ENCODE peak calls at places on chromosomes 3 and 15, in ten cellular contexts. N is OCI-LY7; K is A549; P is Caki2; B is EL; L is stimulated activated CD4-positive, alpha-beta T cell treated with anti-CD3 and anti-CD28 coated beads, TNF-alpha, amount 100 ng/mL, for 48 hours; U is ELR; R is CD8-positive, alpha-beta memory T cell; Q is psoas muscle; O is AML-193. I is an unnamed sample.

GRCh38 chr3:73661262-73661661 is 36.5 kb upstream of the PDZRN3 start:
- DNase-seq in L (no peak), P (no peak), B (peak), N (no peak), R (no peak), K (no peak), U (peak), Q (no peak), O (no peak), I (no peak)

GRCh38 chr15:29822100-29822684 is at the start of gene TJP1:
- DNase-seq in R (no peak), B (peak), U (peak), K (peak), P (peak), Q (peak), L (no peak), N (no peak), O (no peak), I (no peak)

GRCh38 chr15:50184863-50185504 is 3.0 kb downstream of the SLC27A2 start:
- DNase-seq in P (no peak), Q (no peak), L (no peak), K (no peak), B (no peak), N (no peak), U (no peak), R (no peak), O (no peak), I (no peak)

GRCh38 chr15:96585634-96586386 is 255.3 kb downstream of the NR2F2 start:
- DNase-seq in Q (no peak), R (no peak), B (peak), U (peak), N (no peak), L (no peak), O (peak), P (peak), K (no peak), I (no peak)

GRCh38 chr3:188634285-188634684 is 480.3 kb downstream of the LPP start:
- DNase-seq in B (no peak), Q (no peak), U (no peak), L (no peak), K (no peak), O (no peak), P (no peak), N (no peak), R (no peak), I (no peak)

GRCh38 chr3:194315088-194315964 is 35.8 kb downstream of the CPN2 start:
- DNase-seq in B (peak), U (peak), K (peak), P (peak), R (peak), N (peak), O (peak), Q (peak), L (peak), I (no peak)

GRCh38 chr3:14915636-14916222 is 31.7 kb upstream of the NR2C2 start:
- DNase-seq in L (no peak), R (no peak), U (no peak), K (peak), O (no peak), P (no peak), Q (no peak), B (no peak), N (peak), I (no peak)

GRCh38 chr15:94306700-94307650 is 75.6 kb downstream of the MCTP2 start:
- DNase-seq in P (no peak), O (no peak), U (no peak), R (peak), Q (no peak), N (peak), K (no peak), B (peak), L (no peak), I (peak)

GRCh38 chr3:29532473-29532872 is 251.6 kb downstream of the RBMS3 start:
- DNase-seq in O (no peak), P (no peak), R (no peak), L (no peak), U (no peak), B (no peak), Q (no peak), K (no peak), N (no peak), I (no peak)

GRCh38 chr15:32641517-32642059 is at the start of gene SCG5:
- DNase-seq in R (no peak), L (no peak), U (no peak), Q (no peak), K (no peak), P (no peak), B (no peak), N (no peak), O (no peak), I (no peak)

GRCh38 chr3:89227218-89227617 is 119.8 kb downstream of the EPHA3 start:
- DNase-seq in Q (no peak), L (no peak), P (no peak), K (no peak), R (no peak), N (no peak), U (peak), B (no peak), O (no peak), I (no peak)

GRCh38 chr15:93900476-93901400 is 330.6 kb upstream of the MCTP2 start:
- DNase-seq in U (no peak), K (no peak), Q (no peak), L (no peak), R (no peak), P (no peak), B (no peak), O (no peak), N (no peak), I (no peak)

GRCh38 chr3:16270855-16271254 is 5.8 kb downstream of the OXNAD1 start:
- DNase-seq in L (no peak), K (no peak), N (no peak), O (no peak), B (no peak), Q (no peak), P (no peak), R (no peak), U (no peak), I (no peak)

GRCh38 chr15:42832577-42832976 is 88.0 kb downstream of the TTBK2 start:
- DNase-seq in B (peak), N (no peak), K (peak), P (peak), Q (no peak), U (peak), L (no peak), R (no peak), O (no peak), I (peak)

GRCh38 chr15:48017747-48018146 is 103.0 kb upstream of the SLC24A5 start:
- DNase-seq in K (no peak), R (no peak), P (no peak), L (no peak), O (no peak), B (no peak), N (no peak), U (no peak), Q (no peak), I (no peak)

GRCh38 chr3:43017038-43017437 is 37.9 kb downstream of the GASK1A start:
- DNase-seq in L (no peak), B (no peak), N (no peak), Q (no peak), R (peak), K (no peak), O (no peak), U (no peak), P (no peak), I (no peak)

GRCh38 chr15:79981861-79982455 is 11.0 kb upstream of the BCL2A1 start:
- DNase-seq in P (no peak), L (no peak), N (no peak), R (no peak), O (peak), K (no peak), B (no peak), U (no peak), Q (no peak), I (no peak)

GRCh38 chr3:31606453-31606852 is 73.7 kb downstream of the STT3B start:
- DNase-seq in O (no peak), Q (no peak), N (peak), L (no peak), K (peak), B (no peak), P (peak), U (no peak), R (no peak), I (no peak)